ENCODE peak calls at places on chromosomes 5 and 9, in five cellular contexts. Q is heart left ventricle, X is thyroid gland, U is ovary, O is prostate gland. T is an unnamed sample.

GRCh38 chr9:113511856-113512761 is 48.6 kb downstream of the RGS3 start:
- DNase-seq in Q (no peak), X (no peak), O (no peak), U (no peak), T (no peak)

GRCh38 chr5:135033026-135033861 is 784 bp downstream of the PITX1 start:
- DNase-seq in X (no peak), U (no peak), O (peak; percentile 32), Q (no peak), T (peak; percentile 79)

GRCh38 chr5:95520176-95520575 is 34.6 kb downstream of the SKIC3 start:
- DNase-seq in U (no peak), Q (no peak), O (no peak), X (no peak), T (no peak)

GRCh38 chr5:10431408-10431807 is 10.3 kb upstream of the ROPN1L start:
- DNase-seq in Q (no peak), O (no peak), U (no peak), X (no peak), T (no peak)

GRCh38 chr9:129881547-129882324 is 46.5 kb downstream of the USP20 start:
- DNase-seq in X (no peak), U (no peak), O (no peak), Q (no peak), T (no peak)

GRCh38 chr5:107982703-107983425 is 312.1 kb upstream of the EFNA5 start:
- DNase-seq in O (no peak), X (no peak), U (no peak), Q (no peak), T (no peak)

GRCh38 chr5:74028406-74028805 is 402.4 kb downstream of the ARHGEF28 start:
- DNase-seq in Q (no peak), O (no peak), U (no peak), X (no peak), T (no peak)

GRCh38 chr5:135141303-135142268 is 107.6 kb upstream of the PITX1 start:
- DNase-seq in X (no peak), O (no peak), U (no peak), Q (no peak), T (peak; percentile 54)

GRCh38 chr9:23563497-23563896 is 262.5 kb downstream of the ELAVL2 start:
- DNase-seq in O (no peak), X (no peak), Q (no peak), U (no peak), T (no peak)

GRCh38 chr9:4985376-4986266 is 549 bp downstream of the JAK2 start:
- DNase-seq in U (peak; percentile 42), O (peak; percentile 48), X (peak; percentile 37), Q (peak; percentile 33), T (peak; percentile 37)

GRCh38 chr5:45695680-45696093 is 493 bp downstream of the HCN1 start:
- DNase-seq in U (no peak), O (no peak), Q (no peak), X (peak; percentile 7), T (no peak)

GRCh38 chr9:122370869-122371467 is at the start of gene PTGS1:
- DNase-seq in O (no peak), U (no peak), Q (peak; percentile 70), X (peak; percentile 18), T (no peak)

GRCh38 chr9:78620764-78621163 is 323.8 kb downstream of the PSAT1 start:
- DNase-seq in U (no peak), X (no peak), O (no peak), Q (no peak), T (no peak)

GRCh38 chr9:27065288-27065687 is 43.7 kb upstream of the TEK start:
- DNase-seq in O (no peak), U (no peak), Q (no peak), X (no peak), T (no peak)

GRCh38 chr9:19371942-19372341 is 8.1 kb downstream of the RPS6 start:
- DNase-seq in X (no peak), Q (no peak), U (no peak), O (no peak), T (no peak)

GRCh38 chr5:54135042-54135441 is 175.3 kb downstream of the ARL15 start:
- DNase-seq in U (no peak), Q (no peak), X (no peak), O (no peak), T (no peak)

GRCh38 chr5:79990205-79990597 is 861 bp downstream of the MTX3 start:
- DNase-seq in U (no peak), O (no peak), X (no peak), Q (no peak), T (no peak)

GRCh38 chr5:148781771-148782170 is 44.6 kb upstream of the ADRB2 start:
- DNase-seq in Q (no peak), U (no peak), X (no peak), O (no peak), T (no peak)

GRCh38 chr9:109751253-109751652 is 28.7 kb upstream of the PALM2AKAP2 start:
- DNase-seq in Q (no peak), O (no peak), X (no peak), U (no peak), T (no peak)

GRCh38 chr5:90644132-90644531 is 85.5 kb downstream of the ADGRV1 start:
- DNase-seq in Q (no peak), U (no peak), X (no peak), O (no peak), T (no peak)

GRCh38 chr5:145908206-145908945 is 28.0 kb upstream of the SH3RF2 start:
- DNase-seq in X (no peak), U (no peak), Q (no peak), O (no peak), T (no peak)
- TF ChIP-seq CTCF in X (no peak), U (no peak), Q (peak; percentile 22), O (no peak), T (peak; percentile 20)

GRCh38 chr9:68480807-68481206 is 59.9 kb downstream of the TMEM252 start:
- DNase-seq in U (no peak), Q (no peak), X (no peak), O (no peak), T (no peak)
- H3K27me3 ChIP-seq in U (no peaks in the 10 kb centered on the region), Q (no peaks in the 10 kb centered on the region), X (no peaks in the 10 kb centered on the region), O (no peaks in the 10 kb centered on the region), T (no peaks in the 10 kb centered on the region)

DNA sequence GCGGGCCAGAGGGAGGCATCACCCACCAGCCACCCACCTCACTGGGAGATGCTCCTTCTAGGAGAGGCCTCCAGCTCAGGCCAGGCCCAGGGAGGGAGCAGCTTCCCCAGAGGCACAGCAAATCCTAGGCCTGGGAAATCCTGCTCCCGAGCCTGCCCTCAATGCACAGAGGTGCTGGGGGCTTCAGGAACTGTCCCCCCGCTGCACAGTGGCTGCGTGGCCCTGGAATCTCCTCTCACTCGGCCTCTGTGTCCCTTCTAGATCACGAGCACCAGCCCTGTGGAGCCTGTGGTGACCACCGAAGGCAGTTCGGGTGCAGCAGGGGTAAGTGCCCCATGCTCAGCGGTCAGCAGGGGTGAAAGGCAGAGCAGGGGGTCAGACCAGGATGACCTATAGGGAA is 36.4 kb upstream of the SUSD3 start:
- DNase-seq in O (no peak), Q (no peak), X (no peak), U (no peak), T (no peak)
- H3K4me1 ChIP-seq in O (no peaks in the 10 kb centered on the region), Q (peaks cover 7% of the 10 kb centered on the region), X (peaks cover 4% of the 10 kb centered on the region), U (no peaks in the 10 kb centered on the region), T (no peaks in the 10 kb centered on the region)

GRCh38 chr9:73204910-73205309 is 53.2 kb downstream of the ANXA1 start:
- DNase-seq in Q (no peak), X (no peak), O (no peak), U (no peak), T (no peak)

GRCh38 chr9:73202992-73203391 is 51.3 kb downstream of the ANXA1 start:
- DNase-seq in X (no peak), U (no peak), O (no peak), Q (no peak), T (no peak)

GRCh38 chr9:73199886-73200285 is 48.2 kb downstream of the ANXA1 start:
- DNase-seq in O (peak; percentile 50), X (no peak), U (no peak), Q (no peak), T (no peak)

GRCh38 chr9:73199448-73199847 is 47.8 kb downstream of the ANXA1 start:
- DNase-seq in O (no peak), Q (no peak), U (no peak), X (no peak), T (no peak)

DNA sequence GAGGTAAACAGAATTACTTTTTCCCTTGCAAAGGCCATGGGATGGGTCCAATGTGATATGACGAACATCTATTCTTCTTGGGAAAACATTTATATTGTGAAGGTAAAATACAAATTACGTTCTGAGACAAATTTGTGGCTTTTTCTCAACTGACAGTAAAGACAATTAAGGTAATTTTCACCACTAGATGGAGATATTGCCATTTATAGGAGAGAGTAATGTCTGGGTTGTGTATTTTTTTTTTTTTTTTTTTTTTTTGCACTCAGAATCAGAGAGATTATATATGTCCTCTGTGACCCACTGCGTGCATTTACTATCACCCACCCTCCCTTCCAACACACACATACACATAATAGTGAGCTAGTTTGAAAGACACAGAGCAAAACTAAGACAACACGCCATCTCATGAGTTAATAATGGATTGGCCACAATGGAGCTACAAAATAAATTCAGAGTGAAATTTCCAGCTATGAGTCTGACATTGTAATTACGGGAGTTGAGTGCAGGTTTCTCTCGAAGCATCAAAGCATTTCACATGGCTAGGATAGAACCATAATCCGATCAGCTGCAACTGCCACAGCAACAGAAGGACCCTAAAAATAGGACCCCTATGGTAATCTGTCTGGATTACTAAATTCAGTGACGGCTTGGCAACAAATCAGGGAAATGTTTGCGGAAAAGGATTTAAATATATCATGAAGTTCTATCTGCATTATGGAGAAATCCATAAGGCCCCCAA is 49.2 kb downstream of the ANXA1 start:
- DNase-seq in Q (no peak), O (no peak), X (no peak), U (no peak), T (no peak)
- TF ChIP-seq CTCF in Q (peak; percentile 63), O (peak; percentile 53), X (peak; percentile 25), U (no peak), T (peak; percentile 27)

DNA sequence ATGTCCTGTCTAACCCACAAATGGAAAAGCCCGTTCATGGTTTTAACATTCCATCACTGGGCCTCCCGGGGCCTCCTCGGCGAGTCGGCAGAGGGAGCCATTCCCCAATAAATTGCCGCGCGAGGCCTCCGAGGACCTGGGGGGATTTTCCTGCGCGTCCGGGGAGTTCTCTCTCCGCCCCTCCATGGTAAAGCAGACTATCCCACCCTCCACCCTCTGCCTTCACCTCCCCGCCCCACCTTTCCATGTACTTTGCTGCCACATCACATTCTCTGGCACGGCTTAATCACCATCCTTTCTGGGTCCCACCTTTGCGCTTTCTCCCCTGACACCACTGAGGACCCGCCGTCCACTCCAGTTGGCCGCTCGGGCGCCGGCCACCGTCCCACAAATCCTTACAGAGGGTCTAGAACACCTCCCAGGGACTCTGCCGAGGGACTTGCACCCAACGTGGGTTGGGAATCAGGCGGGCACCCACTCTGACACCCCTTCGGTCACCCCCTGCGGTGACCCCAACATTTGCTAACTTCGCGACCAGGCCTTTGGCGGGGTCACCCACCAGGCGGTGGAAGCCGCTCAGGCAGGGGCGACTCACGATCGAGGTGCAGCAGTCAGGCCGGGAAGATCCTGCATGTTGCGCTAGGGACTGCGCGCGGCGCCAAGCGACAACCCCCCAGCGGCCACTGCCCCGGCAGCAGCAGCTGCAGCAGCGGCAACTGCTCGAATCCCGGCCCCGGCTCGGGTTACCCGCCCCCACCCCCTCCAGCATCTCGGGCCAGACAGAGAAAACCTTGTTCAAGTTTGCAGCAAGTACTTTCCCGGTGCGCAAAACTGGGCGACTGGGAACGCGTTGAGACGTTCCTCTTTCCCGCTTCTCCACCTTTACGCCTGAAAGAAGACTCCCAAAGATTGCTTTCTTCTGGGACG is at the start of gene MEGF10:
- DNase-seq in Q (peak; percentile 45), O (peak; percentile 36), X (peak; percentile 44), U (no peak), T (no peak)
- H3K27me3 ChIP-seq in Q (no peaks in the 10 kb centered on the region), O (no peaks in the 10 kb centered on the region), X (no peaks in the 10 kb centered on the region), U (peaks cover 3% of the 10 kb centered on the region), T (peaks cover 21% of the 10 kb centered on the region)